ENCODE peak calls at places on chromosome 6, in eight cellular contexts. W is CD4-positive, CD25-positive, alpha-beta regulatory T cell; L is RWPE2; Y is heart right ventricle; B is psoas muscle; F is lower lobe of right lung; R is PC-3; P is heart left ventricle. Q is an unnamed sample.

GRCh38 chr6:148980234-148980633 is 233.4 kb downstream of the UST start:
- ATAC-seq in P (no peak), L (no peak), F (no peak), Y (no peak), B (no peak), R (no peak), W (no peak), Q (no peak)

GRCh38 chr6:27669278-27669797 is 196.4 kb upstream of the ZNF184 start:
- ATAC-seq in P (no peak), W (no peak), Y (no peak), F (no peak), B (no peak), R (peak; percentile 4), L (peak; percentile 16), Q (no peak)

GRCh38 chr6:135180458-135181332 is at the start of gene MYB:
- ATAC-seq in Y (peak; percentile 70), R (peak; percentile 45), L (peak; percentile 45), F (peak; percentile 76), P (peak; percentile 55), W (peak; percentile 50), B (peak; percentile 87), Q (peak; percentile 68)

GRCh38 chr6:722077-722524 is 29.2 kb upstream of the EXOC2 start:
- ATAC-seq in P (no peak), F (peak; percentile 92), B (peak; percentile 82), Y (peak; percentile 69), R (peak; percentile 99), L (peak; percentile 95), W (peak; percentile 75), Q (peak; percentile 84)

GRCh38 chr6:16659471-16660156 is 101.6 kb downstream of the ATXN1 start:
- ATAC-seq in P (no peak), R (no peak), Y (no peak), W (no peak), L (no peak), F (no peak), B (no peak), Q (no peak)

GRCh38 chr6:34985236-34985635 is 96.2 kb downstream of the ANKS1A start:
- ATAC-seq in R (no peak), P (no peak), F (no peak), L (no peak), Y (no peak), B (no peak), W (no peak), Q (no peak)

GRCh38 chr6:13013681-13014550 is 297.3 kb downstream of the PHACTR1 start:
- ATAC-seq in F (peak; percentile 34), W (no peak), Y (peak; percentile 53), L (no peak), P (no peak), R (no peak), B (no peak), Q (no peak)

GRCh38 chr6:47200536-47201334 is 109.0 kb downstream of the TNFRSF21 start:
- ATAC-seq in P (no peak), Y (no peak), L (peak; percentile 50), B (no peak), F (no peak), R (no peak), W (no peak), Q (no peak)

GRCh38 chr6:38571721-38572120 is 68.0 kb downstream of the BTBD9 start:
- ATAC-seq in F (peak; percentile 26), P (no peak), R (no peak), Y (no peak), W (no peak), L (no peak), B (no peak), Q (no peak)

GRCh38 chr6:95091823-95092436 is 485.4 kb upstream of the MANEA start:
- ATAC-seq in W (no peak), P (no peak), B (peak; percentile 78), F (peak; percentile 62), L (peak; percentile 30), Y (no peak), R (peak; percentile 57), Q (no peak)

GRCh38 chr6:38876470-38876869 is 161.4 kb downstream of the DNAH8 start:
- ATAC-seq in P (no peak), R (no peak), W (peak; percentile 96), B (no peak), F (peak; percentile 69), Y (no peak), L (no peak), Q (no peak)

GRCh38 chr6:44180406-44180805 is 21.8 kb downstream of the CAPN11 start:
- ATAC-seq in F (no peak), P (no peak), W (no peak), Y (no peak), B (no peak), R (no peak), L (no peak), Q (no peak)

GRCh38 chr6:37279366-37280134 is 21.6 kb upstream of the TMEM217 start:
- ATAC-seq in F (peak; percentile 60), Y (peak; percentile 11), L (no peak), W (no peak), P (peak; percentile 14), B (peak; percentile 81), R (no peak), Q (peak; percentile 71)

GRCh38 chr6:130575557-130575956 is 209.7 kb downstream of the TMEM200A start:
- ATAC-seq in P (no peak), L (no peak), W (no peak), R (no peak), B (no peak), F (peak; percentile 39), Y (no peak), Q (no peak)

GRCh38 chr6:22087960-22088716 is 208.7 kb downstream of the PRL start:
- ATAC-seq in P (no peak), W (no peak), F (no peak), R (no peak), Y (no peak), L (no peak), B (no peak), Q (no peak)

GRCh38 chr6:32045811-32046449 is 7.7 kb downstream of the CYP21A2 start:
- ATAC-seq in Y (no peak), W (no peak), L (no peak), R (no peak), F (no peak), B (peak; percentile 5), P (no peak), Q (peak; percentile 25)

GRCh38 chr6:121645100-121645745 is 209.8 kb downstream of the GJA1 start:
- ATAC-seq in F (no peak), W (no peak), Y (no peak), P (no peak), B (no peak), R (no peak), L (no peak), Q (no peak)

GRCh38 chr6:84416043-84416657 is 188.7 kb upstream of the CEP162 start:
- ATAC-seq in L (no peak), R (no peak), Y (no peak), P (no peak), B (no peak), F (no peak), W (no peak), Q (no peak)

GRCh38 chr6:81750201-81750600 is 2.3 kb downstream of the TENT5A start:
- ATAC-seq in B (no peak), W (no peak), Y (no peak), L (no peak), F (no peak), P (no peak), R (no peak), Q (no peak)

GRCh38 chr6:81749704-81750103 is 2.8 kb downstream of the TENT5A start:
- ATAC-seq in B (no peak), F (no peak), L (no peak), Y (peak; percentile 5), W (no peak), R (no peak), P (peak; percentile 62), Q (no peak)

GRCh38 chr6:81751388-81752083 is 945 bp downstream of the TENT5A start:
- ATAC-seq in B (peak; percentile 48), R (peak; percentile 13), F (peak; percentile 34), P (no peak), W (no peak), Y (peak; percentile 6), L (peak; percentile 2), Q (peak; percentile 1)

GRCh38 chr6:81752084-81752968 is at the start of gene TENT5A:
- ATAC-seq in Y (peak; percentile 87), W (peak; percentile 75), P (peak; percentile 83), L (peak; percentile 85), B (peak; percentile 89), F (peak; percentile 93), R (peak; percentile 62), Q (peak; percentile 85)

GRCh38 chr6:81750660-81751387 is 1.7 kb downstream of the TENT5A start:
- ATAC-seq in P (no peak), W (no peak), F (no peak), R (no peak), B (no peak), Y (no peak), L (no peak), Q (no peak)
- H3K4me3 ChIP-seq in P (peak overlapping the region; percentile 91), W (peak overlapping the region; percentile 59), F (peak overlapping the region; percentile 68), R (peak overlapping the region; percentile 77), B (peak overlapping the region; percentile 75), Y (peak overlapping the region; percentile 75), L (peak overlapping the region; percentile 78), Q (peak overlapping the region; percentile 78)

GRCh38 chr6:138101946-138102731 is 5.1 kb downstream of the PERP start:
- ATAC-seq in F (no peak), P (peak; percentile 81), W (no peak), B (no peak), Y (peak; percentile 44), R (no peak), L (no peak), Q (no peak)
- H3K4me3 ChIP-seq in F (no peak overlapping the region), P (no peak overlapping the region), W (no peak overlapping the region), B (no peak overlapping the region), Y (no peak overlapping the region), R (no peak overlapping the region), L (no peak overlapping the region), Q (no peak overlapping the region)

GRCh38 chr6:51060262-51060762 is 241.6 kb downstream of the TFAP2B start:
- ATAC-seq in W (no peak), Y (no peak), R (no peak), F (no peak), B (no peak), L (no peak), P (no peak), Q (no peak)
- H3K4me3 ChIP-seq in W (no peak overlapping the region), Y (no peak overlapping the region), R (no peak overlapping the region), F (no peak overlapping the region), B (no peak overlapping the region), L (no peak overlapping the region), P (no peak overlapping the region), Q (no peak overlapping the region)

DNA sequence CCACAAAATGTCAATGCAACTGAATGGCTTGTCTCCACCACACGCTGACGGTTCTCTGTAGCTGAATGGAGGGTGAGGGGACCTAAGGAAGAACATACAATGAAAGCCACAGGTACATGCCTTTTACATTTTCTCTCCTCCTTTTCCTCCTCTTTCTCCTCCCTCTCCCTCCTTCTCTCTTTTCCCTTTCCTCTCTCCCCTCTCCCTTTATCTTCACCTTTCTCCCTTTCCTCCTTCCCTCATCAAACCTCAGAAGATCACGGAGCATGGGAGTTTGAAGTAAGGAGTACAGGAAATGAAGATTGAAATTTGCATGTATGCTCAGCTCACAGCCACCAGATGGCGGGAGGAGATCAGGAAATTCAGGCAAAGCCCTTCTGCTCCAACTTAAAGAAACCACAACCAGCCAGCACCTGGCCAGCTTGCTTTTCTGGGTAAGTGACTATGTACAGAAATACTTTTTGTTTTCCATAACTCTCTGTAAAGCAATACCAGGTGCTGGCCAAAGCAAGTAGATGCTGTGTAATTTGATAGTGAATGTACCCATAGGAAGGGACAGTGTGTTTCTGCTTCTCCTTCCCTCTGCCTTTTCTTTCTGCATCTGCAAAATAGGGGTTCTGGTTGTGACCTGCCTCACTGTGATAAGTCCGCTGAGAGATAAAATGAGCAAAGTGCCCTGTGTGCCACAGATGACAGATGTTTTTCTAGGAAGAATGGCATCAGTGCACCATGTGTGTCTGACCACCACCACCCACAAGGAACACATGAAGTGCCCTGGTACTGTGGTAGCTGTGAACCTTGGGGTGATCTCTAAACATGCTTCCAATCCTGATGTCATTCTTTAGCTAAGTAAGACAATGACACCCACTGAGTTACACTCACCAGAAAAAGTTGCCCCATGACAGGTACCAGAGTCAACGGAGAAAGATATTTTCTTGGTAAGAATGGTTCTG is 18.6 kb upstream of the FOXO3 start:
- ATAC-seq in P (peak; percentile 54), F (peak; percentile 94), W (peak; percentile 75), Y (peak; percentile 83), B (peak; percentile 91), L (peak; percentile 79), R (peak; percentile 71), Q (peak; percentile 64)
- H3K4me3 ChIP-seq in P (no peak overlapping the region), F (no peak overlapping the region), W (no peak overlapping the region), Y (no peak overlapping the region), B (peak overlapping the region; percentile 14), L (no peak overlapping the region), R (peak overlapping the region; percentile 40), Q (no peak overlapping the region)

Q was measured in gastroesophageal sphincter.